ENCODE peak calls at places on chromosomes 11 and 22, in seven cellular contexts. V is ascending aorta, B is neural progenitor cell, O is right atrium auricular region, N is GM23248, K is left lung, I is body of pancreas. S is an unnamed sample. For H3K36me3 and H3K27me3, the result is how much of the 10 kb centered on the place peaks cover.

GRCh38 chr22:23079814-23080521 is 9.6 kb downstream of the GNAZ start:
- DNase-seq in V (no peak), B (no peak), O (no peak), N (no peak), K (no peak), I (no peak), S (no peak)

GRCh38 chr11:118157186-118157895 is 4.7 kb upstream of the SCN4B start:
- DNase-seq in V (no peak), B (no peak), O (no peak), N (no peak), K (peak), I (no peak), S (no peak)

GRCh38 chr11:61695917-61696316 is 15.7 kb downstream of the DAGLA start:
- DNase-seq in V (peak), B (no peak), O (peak), N (peak), K (peak), I (peak), S (peak)

GRCh38 chr11:40130427-40130826 is 1329.0 kb downstream of the LRRC4C start:
- DNase-seq in V (no peak), B (peak), O (no peak), N (no peak), K (no peak), I (no peak), S (no peak)

GRCh38 chr22:45574069-45574703 is 71.5 kb downstream of the FBLN1 start:
- DNase-seq in V (no peak), B (no peak), O (no peak), N (no peak), K (no peak), I (no peak), S (no peak)

GRCh38 chr11:91005458-91005857 is 782.6 kb upstream of the CHORDC1 start:
- DNase-seq in V (no peak), B (no peak), O (no peak), N (no peak), K (no peak), I (no peak), S (no peak)

GRCh38 chr22:33112606-33113005 is 54.4 kb upstream of the SYN3 start:
- DNase-seq in V (no peak), B (no peak), O (no peak), N (no peak), K (no peak), I (no peak), S (no peak)

GRCh38 chr22:46592390-46592872 is 27.8 kb upstream of the GRAMD4 start:
- DNase-seq in V (no peak), B (peak), O (no peak), N (peak), K (peak), I (no peak), S (no peak)

GRCh38 chr11:126185200-126186030 is 26.0 kb downstream of the RPUSD4 start:
- DNase-seq in V (no peak), B (no peak), O (no peak), N (no peak), K (no peak), I (no peak), S (no peak)

GRCh38 chr11:76637491-76638266 is 32.9 kb downstream of the LRRC32 start:
- DNase-seq in V (peak), B (no peak), O (peak), N (no peak), K (no peak), I (no peak), S (no peak)

GRCh38 chr22:44085743-44086741 is 61.9 kb downstream of the PARVB start:
- DNase-seq in V (no peak), B (peak), O (peak), N (peak), K (no peak), I (peak), S (peak)

GRCh38 chr22:35684270-35684700 is 33.4 kb upstream of the APOL5 start:
- DNase-seq in V (no peak), B (peak), O (no peak), N (peak), K (no peak), I (peak), S (peak)

DNA sequence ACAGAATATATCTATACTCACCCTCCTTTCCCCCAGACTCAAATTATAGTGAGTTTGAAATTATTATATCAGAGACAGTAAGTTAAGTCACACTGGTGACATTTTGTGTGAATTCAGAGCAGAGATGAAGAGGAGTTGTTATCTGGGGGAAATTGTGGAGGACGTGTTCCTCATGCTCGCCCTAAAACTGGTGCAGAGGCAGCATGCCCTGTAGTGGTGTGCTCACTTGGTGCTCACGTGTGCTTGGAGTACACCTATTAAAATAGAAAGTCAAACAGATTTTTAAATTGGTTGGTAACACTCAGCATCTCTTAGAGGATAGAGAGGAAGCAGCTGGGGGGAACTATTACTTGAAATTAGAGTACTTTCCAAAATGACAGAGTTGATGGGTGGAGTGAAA is 51.6 kb upstream of the ADSL start:
- DNase-seq in V (no peak), B (no peak), O (no peak), N (no peak), K (no peak), I (no peak), S (no peak)
- H3K36me3 ChIP-seq in V (under half), B (under half), O (under half), N (under half), K (half or more), I (under half), S (under half)

DNA sequence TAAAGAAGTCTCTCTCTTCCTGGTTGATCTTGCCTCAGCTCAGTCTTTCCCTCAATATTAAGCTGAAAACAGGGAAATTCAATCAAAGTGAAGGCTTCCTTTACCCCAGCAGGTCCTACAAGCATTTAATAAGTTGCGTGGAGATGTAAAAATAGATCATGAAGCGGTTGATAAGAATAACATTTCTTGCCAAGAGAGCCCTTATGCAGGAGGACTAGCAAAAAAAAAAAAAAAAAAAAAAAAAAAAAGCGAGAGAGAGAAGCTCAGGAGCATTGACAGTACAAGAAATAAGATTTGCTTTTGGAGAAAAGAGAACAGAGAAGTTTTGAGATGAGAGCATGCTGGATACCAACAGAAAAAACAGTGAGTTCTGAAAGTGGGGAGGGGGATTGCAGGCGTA is 112.2 kb upstream of the CLMP start:
- DNase-seq in V (no peak), B (no peak), O (no peak), N (no peak), K (no peak), I (no peak), S (no peak)
- H3K4me3 ChIP-seq in V (no peak), B (no peak), O (no peak), N (no peak), K (no peak), I (no peak), S (no peak)

DNA sequence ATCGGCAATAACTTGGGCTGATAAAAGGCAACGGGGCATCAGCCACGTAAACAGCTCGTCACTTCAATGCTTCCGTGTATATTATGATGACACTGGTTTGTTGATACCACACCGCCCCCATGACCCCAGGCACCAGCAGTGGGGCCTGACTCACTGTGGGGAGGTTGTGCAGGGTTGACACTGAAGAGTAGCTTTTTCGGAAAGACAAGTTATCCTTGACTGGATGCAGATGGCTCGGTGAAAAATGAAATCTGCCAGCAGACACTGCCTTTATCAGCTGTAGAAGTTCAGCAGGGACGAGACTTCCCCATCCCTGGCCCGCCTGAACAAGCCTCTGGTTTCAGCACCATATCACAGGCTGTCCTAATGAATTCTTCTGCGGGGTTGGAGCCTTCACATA is 55.6 kb downstream of the WT1 start:
- DNase-seq in V (no peak), B (no peak), O (no peak), N (no peak), K (no peak), I (no peak), S (no peak)
- H3K27me3 ChIP-seq in V (under half), B (under half), O (under half), N (under half), K (under half), I (under half), S (under half)

GRCh38 chr22:20577549-20577975 is 70.2 kb downstream of the MED15 start:
- DNase-seq in V (no peak), B (no peak), O (no peak), N (peak), K (no peak), I (no peak), S (no peak)
- H3K36me3 ChIP-seq in V (half or more), B (under half), O (under half), N (under half), K (half or more), I (under half), S (half or more)

DNA sequence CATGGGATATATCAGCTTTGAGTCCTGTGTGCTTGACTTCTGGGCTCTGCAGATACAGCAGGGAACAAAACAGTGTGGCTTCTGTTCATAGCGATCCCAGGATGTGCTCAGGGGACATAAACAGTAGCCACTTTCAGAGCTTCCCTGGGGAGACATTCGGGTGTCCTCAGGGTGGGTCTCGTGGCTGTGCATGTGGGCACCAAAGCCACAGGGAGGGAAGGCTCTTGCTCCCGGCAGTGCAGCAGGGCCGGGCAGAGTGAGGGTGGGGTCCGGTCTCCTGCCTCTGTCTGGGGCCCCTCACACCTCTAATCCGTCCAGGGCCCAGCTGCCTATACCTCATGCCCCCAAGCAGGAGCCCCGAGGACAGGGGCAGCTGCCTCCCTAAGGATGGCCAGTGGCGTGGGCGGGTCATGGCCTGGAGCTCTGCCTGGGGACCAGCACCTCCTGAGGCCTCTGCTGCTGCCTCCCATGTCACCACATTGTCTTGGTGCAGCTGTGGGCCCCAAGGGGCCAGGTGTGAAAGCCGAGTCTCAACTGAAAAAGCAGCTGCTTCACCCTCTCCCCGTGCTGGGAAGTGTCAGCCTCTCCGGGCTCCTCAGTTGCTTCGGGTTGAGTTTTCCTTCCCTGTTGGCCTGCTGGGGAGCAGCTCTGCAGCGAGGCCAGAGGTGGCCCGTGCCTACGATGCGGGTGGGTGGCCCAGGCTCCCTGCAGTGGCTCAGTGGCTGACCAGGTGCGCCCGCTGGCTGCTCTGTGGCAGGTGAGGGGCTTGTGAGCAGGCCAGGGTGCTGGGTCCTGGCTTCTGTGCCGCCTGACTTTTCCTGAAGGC is 3.8 kb downstream of the TPCN2 start:
- DNase-seq in V (no peak), B (no peak), O (no peak), N (no peak), K (no peak), I (no peak), S (no peak)
- H3K4me3 ChIP-seq in V (no peak), B (no peak), O (no peak), N (no peak), K (no peak), I (no peak), S (no peak)

DNA sequence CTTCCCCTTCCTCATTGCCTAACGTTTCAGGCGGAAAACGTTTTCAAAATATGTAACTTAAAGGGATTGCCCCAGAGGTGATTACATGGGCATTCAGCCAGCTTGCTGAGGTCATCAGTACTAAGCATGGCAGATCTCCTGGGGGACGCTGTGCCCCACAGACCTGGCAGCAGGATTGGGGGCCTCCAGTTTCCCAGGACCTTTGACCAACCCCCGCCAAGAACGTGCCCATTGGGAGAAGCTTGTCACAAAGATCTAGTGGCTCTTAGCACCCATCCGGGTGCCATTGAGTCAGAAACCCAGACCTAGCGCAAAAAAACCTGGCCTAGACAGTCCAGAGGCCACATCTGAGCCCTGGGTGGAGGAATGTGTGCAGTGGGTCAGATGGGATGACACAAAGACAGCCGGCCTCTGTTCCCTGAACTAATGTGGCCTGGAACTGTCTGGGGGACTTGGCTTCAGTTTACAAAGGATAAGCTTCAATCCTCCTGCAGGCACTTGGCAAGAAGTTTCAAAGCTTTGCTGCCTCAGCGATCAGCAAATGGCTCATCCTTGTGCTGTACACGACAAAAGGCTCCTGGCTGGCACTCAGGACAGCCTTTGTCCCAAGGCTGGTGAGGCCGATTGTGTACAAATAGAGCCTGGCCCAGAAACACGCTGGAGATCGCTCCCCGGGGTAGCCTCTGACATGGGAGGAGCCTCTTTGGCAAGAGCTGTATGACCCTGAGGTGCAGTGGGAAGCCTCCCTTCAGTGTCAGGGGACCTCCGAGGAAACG is 9.5 kb downstream of the C1QTNF6 start:
- DNase-seq in V (no peak), B (peak), O (no peak), N (peak), K (peak), I (peak), S (peak)
- H3K27me3 ChIP-seq in V (under half), B (under half), O (under half), N (under half), K (under half), I (under half), S (under half)